ENCODE peak calls at places on chromosome 11, in seven cellular contexts. One of them, this sample, is unnamed.

GRCh38 chr11:64996710-64997380 is at the start of gene BATF2:
- DNase-seq in transverse colon: peak
- DNase-seq in pancreas: peak
- DNase-seq in H9: peak
- DNase-seq in mammary epithelial cell: peak
- DNase-seq in tibial nerve: peak
- DNase-seq in adrenal gland: peak
- DNase-seq in this sample: peak

GRCh38 chr11:66986178-66986545 is 11.1 kb downstream of the C11orf86 start:
- DNase-seq in adrenal gland: no peak
- DNase-seq in tibial nerve: no peak
- DNase-seq in pancreas: peak
- DNase-seq in H9: no peak
- DNase-seq in transverse colon: no peak
- DNase-seq in mammary epithelial cell: peak
- DNase-seq in this sample: no peak

GRCh38 chr11:68379216-68379615 is 66.8 kb downstream of the LRP5 start:
- DNase-seq in mammary epithelial cell: no peak
- DNase-seq in H9: no peak
- DNase-seq in pancreas: no peak
- DNase-seq in tibial nerve: no peak
- DNase-seq in transverse colon: no peak
- DNase-seq in adrenal gland: no peak
- DNase-seq in this sample: no peak

GRCh38 chr11:16605440-16605970 is 132.9 kb upstream of the C11orf58 start:
- DNase-seq in H9: peak
- DNase-seq in transverse colon: peak
- DNase-seq in mammary epithelial cell: peak
- DNase-seq in pancreas: peak
- DNase-seq in adrenal gland: peak
- DNase-seq in tibial nerve: peak
- DNase-seq in this sample: peak

GRCh38 chr11:133945087-133945974 is 11.4 kb downstream of the IGSF9B start:
- DNase-seq in tibial nerve: no peak
- DNase-seq in mammary epithelial cell: peak
- DNase-seq in pancreas: no peak
- DNase-seq in adrenal gland: no peak
- DNase-seq in H9: no peak
- DNase-seq in transverse colon: no peak
- DNase-seq in this sample: no peak

GRCh38 chr11:72755794-72756285 is 3.6 kb upstream of the ARAP1 start:
- DNase-seq in H9: no peak
- DNase-seq in pancreas: no peak
- DNase-seq in tibial nerve: no peak
- DNase-seq in transverse colon: no peak
- DNase-seq in adrenal gland: no peak
- DNase-seq in mammary epithelial cell: no peak
- DNase-seq in this sample: no peak

GRCh38 chr11:116861539-116861938 is 24.1 kb upstream of the APOA1 start:
- DNase-seq in tibial nerve: no peak
- DNase-seq in mammary epithelial cell: peak
- DNase-seq in transverse colon: no peak
- DNase-seq in adrenal gland: no peak
- DNase-seq in H9: no peak
- DNase-seq in pancreas: no peak
- DNase-seq in this sample: peak

GRCh38 chr11:90635145-90635544 is 412.3 kb upstream of the CHORDC1 start:
- DNase-seq in adrenal gland: no peak
- DNase-seq in pancreas: no peak
- DNase-seq in mammary epithelial cell: no peak
- DNase-seq in tibial nerve: no peak
- DNase-seq in transverse colon: no peak
- DNase-seq in H9: no peak
- DNase-seq in this sample: no peak

GRCh38 chr11:74380746-74381439 is 17.3 kb downstream of the PGM2L1 start:
- DNase-seq in adrenal gland: no peak
- DNase-seq in H9: no peak
- DNase-seq in pancreas: peak
- DNase-seq in mammary epithelial cell: peak
- DNase-seq in tibial nerve: no peak
- DNase-seq in transverse colon: peak
- DNase-seq in this sample: peak

GRCh38 chr11:84905411-84905810 is 721.7 kb downstream of the DLG2 start:
- DNase-seq in adrenal gland: no peak
- DNase-seq in H9: no peak
- DNase-seq in mammary epithelial cell: peak
- DNase-seq in pancreas: no peak
- DNase-seq in tibial nerve: no peak
- DNase-seq in transverse colon: no peak
- DNase-seq in this sample: peak

GRCh38 chr11:134449713-134450112 is 37.7 kb upstream of the B3GAT1 start:
- DNase-seq in H9: peak
- DNase-seq in pancreas: no peak
- DNase-seq in adrenal gland: no peak
- DNase-seq in tibial nerve: no peak
- DNase-seq in mammary epithelial cell: no peak
- DNase-seq in transverse colon: no peak
- DNase-seq in this sample: no peak

GRCh38 chr11:76793391-76793811 is 10.2 kb downstream of the TSKU start:
- DNase-seq in pancreas: no peak
- DNase-seq in adrenal gland: no peak
- DNase-seq in tibial nerve: no peak
- DNase-seq in transverse colon: no peak
- DNase-seq in H9: no peak
- DNase-seq in mammary epithelial cell: no peak
- DNase-seq in this sample: no peak

GRCh38 chr11:82507288-82507687 is 226.4 kb downstream of the FAM181B start:
- DNase-seq in pancreas: no peak
- DNase-seq in mammary epithelial cell: no peak
- DNase-seq in adrenal gland: no peak
- DNase-seq in transverse colon: no peak
- DNase-seq in tibial nerve: no peak
- DNase-seq in H9: no peak
- DNase-seq in this sample: no peak

GRCh38 chr11:86538223-86538548 is 134.2 kb downstream of the ME3 start:
- DNase-seq in H9: no peak
- DNase-seq in transverse colon: no peak
- DNase-seq in adrenal gland: no peak
- DNase-seq in mammary epithelial cell: no peak
- DNase-seq in tibial nerve: no peak
- DNase-seq in pancreas: no peak
- DNase-seq in this sample: no peak

GRCh38 chr11:130178992-130179391 is 19.4 kb downstream of the ST14 start:
- DNase-seq in adrenal gland: no peak
- DNase-seq in H9: no peak
- DNase-seq in tibial nerve: no peak
- DNase-seq in transverse colon: no peak
- DNase-seq in pancreas: no peak
- DNase-seq in mammary epithelial cell: peak
- DNase-seq in this sample: no peak

GRCh38 chr11:130179396-130180306 is 20.1 kb downstream of the ST14 start:
- DNase-seq in pancreas: peak
- DNase-seq in transverse colon: peak
- DNase-seq in adrenal gland: peak
- DNase-seq in tibial nerve: no peak
- DNase-seq in mammary epithelial cell: no peak
- DNase-seq in H9: no peak
- DNase-seq in this sample: no peak

GRCh38 chr11:130180491-130180890 is 20.9 kb downstream of the ST14 start:
- DNase-seq in H9: no peak
- DNase-seq in tibial nerve: no peak
- DNase-seq in mammary epithelial cell: peak
- DNase-seq in transverse colon: no peak
- DNase-seq in pancreas: no peak
- DNase-seq in adrenal gland: peak
- DNase-seq in this sample: no peak

GRCh38 chr11:130180896-130181294 is 21.3 kb downstream of the ST14 start:
- DNase-seq in H9: no peak
- DNase-seq in tibial nerve: no peak
- DNase-seq in adrenal gland: no peak
- DNase-seq in mammary epithelial cell: no peak
- DNase-seq in transverse colon: no peak
- DNase-seq in pancreas: no peak
- DNase-seq in this sample: no peak

DNA sequence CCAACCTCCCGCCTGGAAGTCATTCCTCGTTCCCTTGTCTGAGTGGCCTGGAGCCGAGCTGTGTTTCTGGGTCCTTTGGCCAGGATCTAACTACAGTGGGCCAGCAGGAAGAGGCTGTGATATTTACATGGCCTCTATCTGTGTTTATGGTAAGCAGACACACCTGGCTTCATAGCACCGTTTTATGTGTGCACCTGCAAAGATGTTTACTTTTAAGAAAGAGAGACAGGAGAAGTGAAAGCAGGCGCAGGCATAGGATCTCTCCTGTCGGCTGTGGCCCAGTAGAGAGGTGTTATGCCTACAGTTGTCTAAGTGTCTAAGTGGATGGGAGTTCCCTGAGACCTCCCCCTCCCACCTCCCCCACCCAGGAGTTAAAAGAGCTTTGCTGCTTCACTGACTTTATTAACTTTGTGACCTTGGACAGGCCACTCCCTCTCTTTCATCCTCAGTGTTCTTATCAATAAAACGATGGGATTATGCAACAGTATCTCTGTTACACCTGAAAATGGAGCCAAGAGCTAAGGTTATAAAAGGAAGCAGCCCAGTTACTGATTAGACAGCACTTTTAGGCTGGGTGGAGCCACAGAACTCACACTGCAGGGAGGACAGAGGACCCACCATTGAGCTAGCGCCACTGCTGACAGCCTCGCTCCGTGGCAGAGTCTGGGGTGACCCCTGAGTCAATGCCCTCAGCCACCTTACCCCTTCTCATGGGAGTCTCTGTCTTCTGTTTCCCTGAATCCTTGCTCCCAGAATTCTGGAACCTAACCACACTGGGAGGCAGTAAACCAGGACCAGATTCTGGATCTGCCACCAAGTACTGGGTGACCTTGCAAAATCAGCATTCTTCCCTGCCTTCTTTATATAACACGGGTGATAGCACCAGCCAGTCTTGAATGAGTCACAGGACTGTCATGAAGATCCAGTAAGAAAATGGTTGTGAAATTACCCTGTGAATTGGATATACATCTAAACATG is 22.0 kb downstream of the ST14 start:
- DNase-seq in tibial nerve: no peak
- DNase-seq in adrenal gland: peak
- DNase-seq in mammary epithelial cell: peak
- DNase-seq in transverse colon: peak
- DNase-seq in pancreas: peak
- DNase-seq in H9: no peak
- DNase-seq in this sample: peak
- H3K27ac ChIP-seq in tibial nerve: no peak
- H3K27ac ChIP-seq in adrenal gland: peak
- H3K27ac ChIP-seq in mammary epithelial cell: no peak
- H3K27ac ChIP-seq in transverse colon: peak
- H3K27ac ChIP-seq in pancreas: peak
- H3K27ac ChIP-seq in H9: no peak
- H3K27ac ChIP-seq in this sample: no peak

GRCh38 chr11:75402002-75402773 is 2.9 kb downstream of the RPS3 start:
- DNase-seq in adrenal gland: no peak
- DNase-seq in tibial nerve: no peak
- DNase-seq in transverse colon: no peak
- DNase-seq in H9: no peak
- DNase-seq in mammary epithelial cell: no peak
- DNase-seq in pancreas: no peak
- DNase-seq in this sample: no peak

GRCh38 chr11:75400110-75400865 is 970 bp downstream of the RPS3 start:
- DNase-seq in pancreas: no peak
- DNase-seq in transverse colon: no peak
- DNase-seq in adrenal gland: no peak
- DNase-seq in mammary epithelial cell: peak
- DNase-seq in H9: no peak
- DNase-seq in tibial nerve: no peak
- DNase-seq in this sample: no peak

GRCh38 chr11:75406338-75406777 is 7.0 kb downstream of the RPS3 start:
- DNase-seq in tibial nerve: no peak
- DNase-seq in transverse colon: no peak
- DNase-seq in adrenal gland: no peak
- DNase-seq in pancreas: no peak
- DNase-seq in H9: no peak
- DNase-seq in mammary epithelial cell: peak
- DNase-seq in this sample: no peak

GRCh38 chr11:75403983-75404658 is 4.8 kb downstream of the RPS3 start:
- DNase-seq in tibial nerve: no peak
- DNase-seq in H9: no peak
- DNase-seq in transverse colon: no peak
- DNase-seq in pancreas: no peak
- DNase-seq in mammary epithelial cell: no peak
- DNase-seq in adrenal gland: no peak
- DNase-seq in this sample: no peak

DNA sequence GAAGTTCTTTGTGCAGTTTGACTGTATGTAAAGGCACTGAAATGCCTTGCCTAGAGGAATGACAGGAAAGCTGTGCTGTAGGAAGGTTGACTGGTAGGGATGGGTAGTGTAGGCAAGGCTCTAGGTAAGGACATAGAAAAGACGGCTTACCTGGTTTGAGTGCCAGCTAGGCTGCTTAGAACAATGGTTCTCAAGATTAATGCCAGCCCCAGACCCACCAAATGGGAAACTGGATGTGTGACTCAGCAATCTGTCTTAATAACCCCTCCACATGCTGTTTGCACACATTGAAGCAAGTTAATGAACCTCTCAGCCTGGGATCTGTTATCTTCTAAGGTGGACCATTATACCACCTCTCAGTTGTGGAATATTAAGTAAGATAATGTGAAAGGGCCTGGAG is 3.7 kb downstream of the RPS3 start:
- DNase-seq in transverse colon: no peak
- DNase-seq in pancreas: no peak
- DNase-seq in H9: no peak
- DNase-seq in tibial nerve: no peak
- DNase-seq in adrenal gland: no peak
- DNase-seq in mammary epithelial cell: no peak
- DNase-seq in this sample: no peak
- H3K27ac ChIP-seq in transverse colon: no peak
- H3K27ac ChIP-seq in pancreas: no peak
- H3K27ac ChIP-seq in H9: no peak
- H3K27ac ChIP-seq in tibial nerve: no peak
- H3K27ac ChIP-seq in adrenal gland: peak
- H3K27ac ChIP-seq in mammary epithelial cell: no peak
- H3K27ac ChIP-seq in this sample: no peak

DNA sequence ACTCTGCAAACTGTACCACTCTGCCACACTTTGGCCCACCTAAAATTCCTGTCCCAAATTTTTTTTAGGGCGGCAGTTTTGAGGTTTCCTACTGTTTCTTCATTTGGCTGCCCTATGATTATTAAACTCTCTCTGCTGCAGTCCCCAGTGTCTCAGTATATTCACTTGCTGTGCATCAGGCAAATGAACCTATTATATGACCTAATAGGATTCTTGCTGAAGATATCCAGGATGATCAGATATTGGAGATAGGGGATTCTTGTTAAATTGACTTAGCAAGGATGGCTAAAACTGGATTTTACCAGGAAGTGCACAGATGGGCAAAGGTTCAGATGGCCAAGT is 410.8 kb upstream of the DDI1 start:
- DNase-seq in transverse colon: no peak
- DNase-seq in pancreas: no peak
- DNase-seq in adrenal gland: no peak
- DNase-seq in H9: no peak
- DNase-seq in mammary epithelial cell: no peak
- DNase-seq in tibial nerve: no peak
- DNase-seq in this sample: no peak
- H3K27ac ChIP-seq in transverse colon: no peak
- H3K27ac ChIP-seq in pancreas: no peak
- H3K27ac ChIP-seq in adrenal gland: no peak
- H3K27ac ChIP-seq in H9: no peak
- H3K27ac ChIP-seq in mammary epithelial cell: peak
- H3K27ac ChIP-seq in tibial nerve: no peak
- H3K27ac ChIP-seq in this sample: peak

GRCh38 chr11:114159320-114159719 is 99.8 kb downstream of the ZBTB16 start:
- DNase-seq in pancreas: no peak
- DNase-seq in mammary epithelial cell: peak
- DNase-seq in H9: no peak
- DNase-seq in tibial nerve: peak
- DNase-seq in adrenal gland: no peak
- DNase-seq in transverse colon: no peak
- DNase-seq in this sample: no peak
- H3K27ac ChIP-seq in pancreas: peak
- H3K27ac ChIP-seq in mammary epithelial cell: peak
- H3K27ac ChIP-seq in H9: no peak
- H3K27ac ChIP-seq in tibial nerve: peak
- H3K27ac ChIP-seq in adrenal gland: peak
- H3K27ac ChIP-seq in transverse colon: peak
- H3K27ac ChIP-seq in this sample: no peak